ENCODE peak calls at places on chromosomes 2 and 18, in nine cellular contexts. G is heart left ventricle, B is adrenal gland, J is ovary, D is IMR-90, Y is stomach, F is HepG2, X is uterus, O is esophagus muscularis mucosa. S is an unnamed sample.

GRCh38 chr18:34222025-34222395 is 2.7 kb downstream of the NOL4 start:
- DNase-seq in G (no peak), B (no peak), J (no peak), D (no peak), Y (no peak), F (no peak), X (no peak), O (no peak), S (no peak)

GRCh38 chr2:75627902-75628504 is 18.6 kb upstream of the MRPL19 start:
- DNase-seq in G (peak; percentile 69), B (peak; percentile 79), J (peak; percentile 63), D (peak; percentile 80), Y (peak; percentile 73), F (peak; percentile 75), X (peak; percentile 50), O (peak; percentile 91), S (peak; percentile 49)

GRCh38 chr2:47403829-47404228 is 873 bp downstream of the MSH2 start:
- DNase-seq in G (no peak), B (no peak), J (no peak), D (peak; percentile 5), Y (peak; percentile 24), F (peak; percentile 23), X (no peak), O (no peak), S (no peak)

GRCh38 chr2:65265090-65266045 is 37.7 kb downstream of the ACTR2 start:
- DNase-seq in G (no peak), B (peak; percentile 42), J (no peak), D (peak; percentile 91), Y (no peak), F (peak; percentile 84), X (peak; percentile 51), O (no peak), S (no peak)

GRCh38 chr2:180202591-180202990 is 195.5 kb upstream of the CWC22 start:
- DNase-seq in G (no peak), B (no peak), J (no peak), D (no peak), Y (no peak), F (no peak), X (no peak), O (no peak), S (no peak)

GRCh38 chr2:406876-407275 is 119.0 kb upstream of the ALKAL2 start:
- DNase-seq in G (no peak), B (no peak), J (no peak), D (no peak), Y (no peak), F (no peak), X (no peak), O (peak; percentile 62), S (no peak)

GRCh38 chr2:23480991-23481797 is 96.2 kb downstream of the KLHL29 start:
- DNase-seq in G (no peak), B (no peak), J (no peak), D (peak; percentile 90), Y (no peak), F (peak; percentile 20), X (peak; percentile 43), O (no peak), S (no peak)

GRCh38 chr2:42163444-42164045 is 5.6 kb upstream of the EML4 start:
- DNase-seq in G (no peak), B (no peak), J (no peak), D (peak; percentile 92), Y (no peak), F (no peak), X (no peak), O (no peak), S (no peak)

GRCh38 chr2:119700866-119701265 is 21.9 kb downstream of the TMEM177 start:
- DNase-seq in G (no peak), B (no peak), J (no peak), D (no peak), Y (no peak), F (no peak), X (no peak), O (no peak), S (no peak)

GRCh38 chr18:40810371-40810770 is 1144.7 kb upstream of the PIK3C3 start:
- DNase-seq in G (no peak), B (no peak), J (no peak), D (peak; percentile 51), Y (no peak), F (no peak), X (no peak), O (no peak), S (no peak)

GRCh38 chr2:233430651-233431050 is 76.4 kb downstream of the DGKD start:
- DNase-seq in G (no peak), B (no peak), J (no peak), D (no peak), Y (no peak), F (no peak), X (no peak), O (no peak), S (no peak)

GRCh38 chr2:28956415-28956826 is 24.7 kb upstream of the TOGARAM2 start:
- DNase-seq in G (no peak), B (no peak), J (no peak), D (no peak), Y (no peak), F (peak; percentile 62), X (no peak), O (no peak), S (no peak)

GRCh38 chr18:8623549-8624106 is 14.4 kb downstream of the RAB12 start:
- DNase-seq in G (peak; percentile 76), B (no peak), J (no peak), D (no peak), Y (no peak), F (no peak), X (no peak), O (no peak), S (peak; percentile 78)

GRCh38 chr2:39688181-39688580 is 22.5 kb downstream of the TMEM178A start:
- DNase-seq in G (no peak), B (no peak), J (no peak), D (no peak), Y (no peak), F (no peak), X (no peak), O (peak; percentile 21), S (no peak)

GRCh38 chr2:59804662-59805258 is 748.7 kb downstream of the BCL11A start:
- DNase-seq in G (no peak), B (peak; percentile 23), J (no peak), D (no peak), Y (no peak), F (no peak), X (no peak), O (peak; percentile 70), S (no peak)

GRCh38 chr2:107258538-107258937 is 372.6 kb upstream of the ST6GAL2 start:
- DNase-seq in G (no peak), B (no peak), J (no peak), D (no peak), Y (no peak), F (no peak), X (no peak), O (no peak), S (no peak)

GRCh38 chr18:45506951-45507350 is 108.3 kb upstream of the SLC14A2 start:
- DNase-seq in G (no peak), B (no peak), J (no peak), D (no peak), Y (no peak), F (no peak), X (no peak), O (no peak), S (no peak)

GRCh38 chr2:85457877-85458316 is 39.4 kb downstream of the SH2D6 start:
- DNase-seq in G (no peak), B (no peak), J (no peak), D (no peak), Y (peak; percentile 41), F (no peak), X (no peak), O (no peak), S (no peak)

GRCh38 chr2:200329798-200330197 is 23.3 kb downstream of the SPATS2L start:
- DNase-seq in G (peak; percentile 33), B (no peak), J (no peak), D (no peak), Y (no peak), F (no peak), X (no peak), O (no peak), S (no peak)

GRCh38 chr2:193584522-193584938 is 1389.8 kb upstream of the TMEFF2 start:
- DNase-seq in G (no peak), B (no peak), J (no peak), D (peak; percentile 1), Y (no peak), F (peak; percentile 71), X (no peak), O (no peak), S (no peak)
- TF ChIP-seq CTCF in G (no peak), B (no peak), J (no peak), D (no peak), Y (no peak), F (peak; percentile 93), X (no peak), O (no peak), S (no peak)

DNA sequence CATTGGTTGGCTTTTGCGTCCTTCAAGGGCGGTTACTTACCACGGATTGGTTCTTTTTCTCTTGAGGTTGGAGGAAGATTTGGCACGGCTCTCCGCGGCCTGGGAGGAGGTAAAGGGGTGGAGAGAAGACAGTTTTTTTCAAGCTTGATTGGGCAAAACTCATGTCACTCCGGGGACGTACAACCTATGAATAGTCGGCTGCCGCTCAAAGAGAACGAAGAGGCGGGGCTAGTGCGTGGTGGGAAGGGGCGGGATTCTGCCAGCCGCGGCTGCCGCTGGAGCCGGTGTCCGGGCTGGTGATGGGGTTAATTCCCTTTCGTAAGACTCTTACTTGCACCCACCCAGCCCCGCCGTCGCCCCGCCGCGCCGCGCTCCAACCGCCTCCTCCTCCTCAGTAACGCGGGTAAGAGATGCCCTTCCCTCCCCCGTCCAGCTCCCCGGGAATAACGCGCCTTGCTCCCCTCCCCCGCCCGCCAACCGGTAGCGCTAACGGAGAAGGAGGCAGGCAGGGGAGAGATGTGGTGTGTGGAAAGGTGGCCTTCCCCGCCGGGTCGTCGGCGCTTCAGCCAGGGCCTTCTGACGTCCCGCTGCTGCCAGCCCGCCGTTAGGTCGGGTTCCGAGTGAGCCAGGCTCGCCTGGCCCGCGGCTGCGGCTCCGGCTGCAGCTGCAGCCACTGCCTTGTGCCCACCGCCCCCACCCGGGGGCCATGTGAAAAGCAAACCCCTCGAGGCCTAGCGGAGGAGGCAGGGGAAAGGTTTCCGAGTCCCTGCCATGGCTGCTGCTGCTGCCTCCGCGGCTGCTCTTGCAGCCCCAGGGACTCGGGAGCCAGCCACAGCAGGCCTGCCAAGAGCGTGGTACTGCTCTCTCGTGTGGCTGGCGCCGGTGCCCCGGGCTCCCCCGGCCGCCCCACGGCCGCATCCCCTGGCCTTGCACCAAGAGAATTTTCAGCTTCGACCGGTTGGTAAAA is at the start of gene R3HDM1:
- DNase-seq in G (peak; percentile 98), B (peak; percentile 100), J (peak; percentile 99), D (peak; percentile 100), Y (peak; percentile 98), F (peak; percentile 100), X (peak; percentile 100), O (peak; percentile 100), S (peak; percentile 100)
- TF ChIP-seq POLR2A in G (peak; percentile 61), B (no peak), J (no peak), D (no peak), Y (no peak), F (peak; percentile 64), X (peak; percentile 17), O (no peak), S (peak; percentile 48)

GRCh38 chr2:220279372-220279771 is 651.9 kb downstream of the SLC4A3 start:
- DNase-seq in G (no peak), B (no peak), J (no peak), D (peak; percentile 94), Y (no peak), F (no peak), X (no peak), O (no peak), S (no peak)
- H3K4me1 ChIP-seq in G (no peaks in the 10 kb centered on the region), B (no peaks in the 10 kb centered on the region), J (peaks cover 2% of the 10 kb centered on the region), D (peaks cover 23% of the 10 kb centered on the region), Y (peaks cover 8% of the 10 kb centered on the region), F (no peaks in the 10 kb centered on the region), X (peaks cover 5% of the 10 kb centered on the region), O (no peaks in the 10 kb centered on the region), S (no peaks in the 10 kb centered on the region)

GRCh38 chr2:232228332-232228731 is 150.2 kb upstream of the ALPP start:
- DNase-seq in G (no peak), B (no peak), J (no peak), D (no peak), Y (no peak), F (no peak), X (no peak), O (no peak), S (no peak)
- TF ChIP-seq CTCF in G (no peak), B (no peak), J (no peak), D (no peak), Y (no peak), F (no peak), X (no peak), O (no peak), S (no peak)

S was measured in gastrocnemius medialis.